ENCODE peak calls at places on chromosomes 3 and 15, in nine cellular contexts. M, P, E, I, L, Z, O, V and B are unnamed samples.

GRCh38 chr15:57496946-57497944 is 94.5 kb upstream of the MYZAP start:
- DNase-seq in M (no peak), P (no peak), E (no peak), I (no peak), L (no peak), Z (no peak), O (no peak), V (peak; percentile 75), B (no peak)

GRCh38 chr15:62940359-62940754 is 102.2 kb upstream of the TPM1 start:
- DNase-seq in M (no peak), P (no peak), E (no peak), I (no peak), L (no peak), Z (peak; percentile 22), O (no peak), V (no peak), B (no peak)

GRCh38 chr3:15315003-15315402 is 17.4 kb downstream of the SH3BP5 start:
- DNase-seq in M (peak; percentile 66), P (no peak), E (no peak), I (no peak), L (no peak), Z (no peak), O (no peak), V (no peak), B (no peak)

GRCh38 chr15:51801391-51801835 is 28.0 kb upstream of the TMOD3 start:
- DNase-seq in M (no peak), P (no peak), E (no peak), I (no peak), L (peak; percentile 43), Z (peak; percentile 26), O (no peak), V (peak; percentile 52), B (no peak)

GRCh38 chr3:16802382-16802781 is 82.4 kb upstream of the PLCL2 start:
- DNase-seq in M (no peak), P (no peak), E (no peak), I (no peak), L (no peak), Z (no peak), O (no peak), V (no peak), B (no peak)

GRCh38 chr3:39809181-39809994 is at the start of gene MYRIP:
- DNase-seq in M (peak; percentile 38), P (no peak), E (no peak), I (peak; percentile 87), L (peak; percentile 47), Z (peak; percentile 18), O (peak; percentile 42), V (peak; percentile 84), B (no peak)

GRCh38 chr3:99551520-99551919 is 86.9 kb upstream of the COL8A1 start:
- DNase-seq in M (no peak), P (no peak), E (no peak), I (no peak), L (no peak), Z (no peak), O (no peak), V (no peak), B (no peak)

GRCh38 chr3:46501702-46502101 is 3.9 kb downstream of the RTP3 start:
- DNase-seq in M (no peak), P (no peak), E (no peak), I (no peak), L (no peak), Z (no peak), O (no peak), V (no peak), B (no peak)

GRCh38 chr15:34331809-34332208 is 5.8 kb downstream of the SLC12A6 start:
- DNase-seq in M (no peak), P (no peak), E (peak; percentile 62), I (no peak), L (no peak), Z (no peak), O (no peak), V (no peak), B (no peak)

GRCh38 chr15:69141286-69141701 is 19.1 kb upstream of the GLCE start:
- DNase-seq in M (no peak), P (no peak), E (no peak), I (no peak), L (no peak), Z (no peak), O (no peak), V (no peak), B (no peak)

GRCh38 chr3:13626915-13627460 is 78.1 kb downstream of the FBLN2 start:
- DNase-seq in M (no peak), P (no peak), E (no peak), I (no peak), L (no peak), Z (no peak), O (no peak), V (no peak), B (no peak)

GRCh38 chr3:182682263-182683229 is 110.8 kb upstream of the ATP11B start:
- DNase-seq in M (no peak), P (no peak), E (peak; percentile 51), I (peak; percentile 93), L (peak; percentile 59), Z (peak; percentile 52), O (peak; percentile 34), V (peak; percentile 39), B (peak; percentile 34)

GRCh38 chr3:6799264-6799915 is 61.5 kb upstream of the GRM7 start:
- DNase-seq in M (no peak), P (no peak), E (no peak), I (peak; percentile 36), L (peak; percentile 41), Z (no peak), O (no peak), V (peak; percentile 41), B (no peak)

GRCh38 chr3:112643621-112644236 is 2.8 kb upstream of the CCDC80 start:
- DNase-seq in M (no peak), P (no peak), E (no peak), I (no peak), L (no peak), Z (no peak), O (no peak), V (peak; percentile 47), B (no peak)

GRCh38 chr3:63914312-63914711 is 2.1 kb upstream of the SCAANT1 start:
- DNase-seq in M (peak; percentile 30), P (no peak), E (no peak), I (no peak), L (peak; percentile 39), Z (peak; percentile 8), O (no peak), V (peak; percentile 69), B (no peak)
- H3K27ac ChIP-seq in M (peak overlapping the region; percentile 95), P (no peak overlapping the region), E (no peak overlapping the region), I (no peak overlapping the region), L (no peak overlapping the region), Z (no peak overlapping the region), O (no peak overlapping the region), V (peak overlapping the region; percentile 86), B (no peak overlapping the region)

DNA sequence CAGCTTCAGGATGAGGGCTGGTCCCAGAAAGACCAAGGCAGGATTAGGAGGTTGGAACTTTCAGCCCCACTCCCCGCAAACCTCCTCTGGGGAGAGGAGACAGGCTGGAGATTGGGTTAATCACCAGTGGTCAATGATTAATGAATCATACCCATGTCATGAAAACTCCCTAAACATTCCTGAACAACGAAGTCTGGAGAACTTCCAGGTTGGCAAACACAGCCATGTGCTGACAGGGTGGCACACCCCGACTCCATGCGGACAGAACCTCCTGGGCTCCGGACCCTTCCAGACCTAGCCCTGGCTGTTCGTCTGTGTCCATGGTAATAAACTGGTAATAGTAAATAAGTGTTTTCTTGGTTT is 151.3 kb downstream of the TJP1 start:
- DNase-seq in M (no peak), P (no peak), E (no peak), I (no peak), L (no peak), Z (peak; percentile 98), O (no peak), V (peak; percentile 44), B (no peak)
- H3K27ac ChIP-seq in M (no peak overlapping the region), P (no peak overlapping the region), E (no peak overlapping the region), I (no peak overlapping the region), L (no peak overlapping the region), Z (peak overlapping the region; percentile 68), O (no peak overlapping the region), V (no peak overlapping the region), B (no peak overlapping the region)

DNA sequence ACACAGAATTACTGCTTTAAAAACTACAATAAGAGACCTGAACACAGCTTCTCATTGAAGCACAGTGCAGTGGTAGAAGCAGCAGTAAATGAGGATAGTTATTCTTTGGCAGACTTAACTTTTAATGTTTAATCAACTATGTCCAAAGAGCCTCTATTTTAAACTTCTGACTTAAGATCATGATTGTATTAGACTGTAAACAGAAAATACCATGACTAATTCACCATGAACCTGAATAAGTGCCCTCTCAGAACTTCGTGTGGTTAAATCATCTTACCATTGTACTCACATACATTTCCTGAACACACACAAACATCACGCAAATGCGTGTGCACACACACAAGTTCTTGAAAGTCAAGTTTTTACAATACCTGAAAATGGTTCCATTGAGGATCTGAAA is 13.9 kb downstream of the CEP152 start:
- DNase-seq in M (no peak), P (no peak), E (no peak), I (no peak), L (no peak), Z (no peak), O (no peak), V (no peak), B (no peak)
- H3K27ac ChIP-seq in M (no peak overlapping the region), P (no peak overlapping the region), E (no peak overlapping the region), I (no peak overlapping the region), L (no peak overlapping the region), Z (no peak overlapping the region), O (no peak overlapping the region), V (peak overlapping the region; percentile 30), B (no peak overlapping the region)

GRCh38 chr15:90104551-90104950 is 2.3 kb upstream of the IDH2 start:
- DNase-seq in M (no peak), P (no peak), E (no peak), I (no peak), L (no peak), Z (no peak), O (no peak), V (peak; percentile 73), B (no peak)

GRCh38 chr15:90105521-90105920 is 3.3 kb upstream of the IDH2 start:
- DNase-seq in M (no peak), P (no peak), E (no peak), I (no peak), L (no peak), Z (no peak), O (no peak), V (no peak), B (no peak)

GRCh38 chr15:90103669-90104329 is 1.5 kb upstream of the IDH2 start:
- DNase-seq in M (no peak), P (no peak), E (no peak), I (no peak), L (no peak), Z (no peak), O (no peak), V (peak; percentile 73), B (no peak)

GRCh38 chr15:90101969-90102890 is at the start of gene IDH2:
- DNase-seq in M (peak; percentile 63), P (no peak), E (peak; percentile 79), I (peak; percentile 88), L (peak; percentile 89), Z (peak; percentile 93), O (peak; percentile 74), V (peak; percentile 86), B (peak; percentile 49)

DNA sequence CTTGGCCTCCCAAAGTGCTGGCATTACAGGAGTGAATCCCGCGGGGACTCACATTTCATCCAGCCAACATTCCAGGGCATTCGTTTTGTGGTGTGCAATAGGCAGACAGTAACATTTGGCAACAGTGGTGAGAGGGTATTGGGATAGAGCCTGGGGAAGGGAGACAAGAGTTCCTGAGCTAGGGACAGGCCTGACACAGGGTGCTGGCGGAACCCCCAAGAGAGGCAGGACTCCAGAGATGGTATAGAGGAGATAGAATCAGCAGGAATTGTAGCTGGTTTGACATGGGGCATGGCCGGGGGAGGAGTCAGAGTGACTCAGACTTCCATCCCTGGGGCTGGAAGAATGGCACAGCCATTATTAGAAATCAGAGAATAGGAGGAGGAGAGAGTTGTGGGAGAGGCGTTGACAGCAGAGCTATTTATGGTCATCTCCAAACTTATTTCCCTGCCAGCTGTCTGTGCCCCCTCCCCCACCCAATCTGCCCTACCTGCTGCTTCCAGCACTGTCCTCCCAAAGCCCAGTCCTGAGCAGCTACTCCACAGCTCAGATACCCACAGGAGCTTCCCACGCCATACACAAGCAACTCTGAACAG is 4.4 kb upstream of the IDH2 start:
- DNase-seq in M (no peak), P (no peak), E (no peak), I (no peak), L (peak; percentile 62), Z (peak; percentile 95), O (peak; percentile 39), V (no peak), B (no peak)
- H3K27ac ChIP-seq in M (peak overlapping the region; percentile 60), P (no peak overlapping the region), E (no peak overlapping the region), I (no peak overlapping the region), L (no peak overlapping the region), Z (peak overlapping the region; percentile 54), O (peak overlapping the region; percentile 44), V (no peak overlapping the region), B (no peak overlapping the region)